ENCODE peak calls at places on chromosomes 3 and 15, in eight cellular contexts. One of them, this sample, is unnamed.

GRCh38 chr3:21059409-21059808 is 691.6 kb downstream of the ZNF385D start:
- DNase-seq in hippocampal formation: no peak
- DNase-seq in mesothelial cell of epicardium: no peak
- DNase-seq in AG04450: no peak
- DNase-seq in amygdala: no peak
- DNase-seq in HT-29: no peak
- DNase-seq in stimulated activated CD4-positive, alpha-beta T cell treated with anti-CD3 and anti-CD28 coated beads, TNF-alpha, amount 100 ng/mL, for 24 hours: no peak
- DNase-seq in left lung: no peak
- DNase-seq in this sample: no peak

GRCh38 chr3:64691051-64691450 is 3.3 kb upstream of the ADAMTS9 start:
- DNase-seq in AG04450: no peak
- DNase-seq in mesothelial cell of epicardium: no peak
- DNase-seq in stimulated activated CD4-positive, alpha-beta T cell treated with anti-CD3 and anti-CD28 coated beads, TNF-alpha, amount 100 ng/mL, for 24 hours: no peak
- DNase-seq in amygdala: no peak
- DNase-seq in hippocampal formation: no peak
- DNase-seq in HT-29: no peak
- DNase-seq in left lung: no peak
- DNase-seq in this sample: no peak

GRCh38 chr3:6807967-6808588 is 52.8 kb upstream of the GRM7 start:
- DNase-seq in stimulated activated CD4-positive, alpha-beta T cell treated with anti-CD3 and anti-CD28 coated beads, TNF-alpha, amount 100 ng/mL, for 24 hours: no peak
- DNase-seq in hippocampal formation: no peak
- DNase-seq in HT-29: no peak
- DNase-seq in AG04450: no peak
- DNase-seq in amygdala: no peak
- DNase-seq in left lung: no peak
- DNase-seq in mesothelial cell of epicardium: no peak
- DNase-seq in this sample: no peak

GRCh38 chr15:62390793-62391543 is 225.9 kb upstream of the C2CD4B start:
- DNase-seq in mesothelial cell of epicardium: peak
- DNase-seq in stimulated activated CD4-positive, alpha-beta T cell treated with anti-CD3 and anti-CD28 coated beads, TNF-alpha, amount 100 ng/mL, for 24 hours: no peak
- DNase-seq in hippocampal formation: peak
- DNase-seq in amygdala: peak
- DNase-seq in left lung: peak
- DNase-seq in HT-29: peak
- DNase-seq in AG04450: no peak
- DNase-seq in this sample: peak

GRCh38 chr3:52085883-52086282 is 29.5 kb upstream of the DUSP7 start:
- DNase-seq in stimulated activated CD4-positive, alpha-beta T cell treated with anti-CD3 and anti-CD28 coated beads, TNF-alpha, amount 100 ng/mL, for 24 hours: no peak
- DNase-seq in hippocampal formation: no peak
- DNase-seq in left lung: peak
- DNase-seq in AG04450: no peak
- DNase-seq in HT-29: no peak
- DNase-seq in amygdala: no peak
- DNase-seq in mesothelial cell of epicardium: no peak
- DNase-seq in this sample: no peak

GRCh38 chr3:50316657-50317242 is 5.8 kb downstream of the HYAL2 start:
- DNase-seq in HT-29: peak
- DNase-seq in stimulated activated CD4-positive, alpha-beta T cell treated with anti-CD3 and anti-CD28 coated beads, TNF-alpha, amount 100 ng/mL, for 24 hours: no peak
- DNase-seq in left lung: peak
- DNase-seq in mesothelial cell of epicardium: no peak
- DNase-seq in AG04450: no peak
- DNase-seq in amygdala: no peak
- DNase-seq in hippocampal formation: no peak
- DNase-seq in this sample: no peak

GRCh38 chr3:145911016-145911415 is 250.0 kb downstream of the PLOD2 start:
- DNase-seq in mesothelial cell of epicardium: no peak
- DNase-seq in HT-29: no peak
- DNase-seq in stimulated activated CD4-positive, alpha-beta T cell treated with anti-CD3 and anti-CD28 coated beads, TNF-alpha, amount 100 ng/mL, for 24 hours: no peak
- DNase-seq in amygdala: no peak
- DNase-seq in left lung: no peak
- DNase-seq in hippocampal formation: no peak
- DNase-seq in AG04450: no peak
- DNase-seq in this sample: no peak

GRCh38 chr3:9218514-9218846 is 31.0 kb downstream of the SRGAP3 start:
- DNase-seq in AG04450: no peak
- DNase-seq in stimulated activated CD4-positive, alpha-beta T cell treated with anti-CD3 and anti-CD28 coated beads, TNF-alpha, amount 100 ng/mL, for 24 hours: no peak
- DNase-seq in mesothelial cell of epicardium: no peak
- DNase-seq in left lung: no peak
- DNase-seq in hippocampal formation: no peak
- DNase-seq in amygdala: no peak
- DNase-seq in HT-29: no peak
- DNase-seq in this sample: no peak

GRCh38 chr15:25713736-25714537 is 149.2 kb downstream of the ATP10A start:
- DNase-seq in AG04450: no peak
- DNase-seq in hippocampal formation: no peak
- DNase-seq in HT-29: no peak
- DNase-seq in amygdala: no peak
- DNase-seq in mesothelial cell of epicardium: no peak
- DNase-seq in left lung: peak
- DNase-seq in stimulated activated CD4-positive, alpha-beta T cell treated with anti-CD3 and anti-CD28 coated beads, TNF-alpha, amount 100 ng/mL, for 24 hours: no peak
- DNase-seq in this sample: no peak

GRCh38 chr15:43867096-43867495 is 40.3 kb downstream of the WDR76 start:
- DNase-seq in amygdala: no peak
- DNase-seq in AG04450: no peak
- DNase-seq in left lung: no peak
- DNase-seq in mesothelial cell of epicardium: no peak
- DNase-seq in hippocampal formation: no peak
- DNase-seq in stimulated activated CD4-positive, alpha-beta T cell treated with anti-CD3 and anti-CD28 coated beads, TNF-alpha, amount 100 ng/mL, for 24 hours: no peak
- DNase-seq in HT-29: no peak
- DNase-seq in this sample: no peak

GRCh38 chr3:46558184-46559029 is 7.7 kb downstream of the LRRC2 start:
- DNase-seq in amygdala: peak
- DNase-seq in left lung: peak
- DNase-seq in AG04450: peak
- DNase-seq in hippocampal formation: peak
- DNase-seq in stimulated activated CD4-positive, alpha-beta T cell treated with anti-CD3 and anti-CD28 coated beads, TNF-alpha, amount 100 ng/mL, for 24 hours: peak
- DNase-seq in HT-29: peak
- DNase-seq in mesothelial cell of epicardium: peak
- DNase-seq in this sample: peak

GRCh38 chr3:20669184-20669583 is 483.2 kb upstream of the SGO1 start:
- DNase-seq in amygdala: peak
- DNase-seq in stimulated activated CD4-positive, alpha-beta T cell treated with anti-CD3 and anti-CD28 coated beads, TNF-alpha, amount 100 ng/mL, for 24 hours: no peak
- DNase-seq in left lung: no peak
- DNase-seq in AG04450: no peak
- DNase-seq in hippocampal formation: no peak
- DNase-seq in HT-29: no peak
- DNase-seq in mesothelial cell of epicardium: no peak
- DNase-seq in this sample: no peak

GRCh38 chr3:178129109-178129508 is 407.1 kb upstream of the KCNMB2 start:
- DNase-seq in HT-29: no peak
- DNase-seq in AG04450: no peak
- DNase-seq in amygdala: no peak
- DNase-seq in stimulated activated CD4-positive, alpha-beta T cell treated with anti-CD3 and anti-CD28 coated beads, TNF-alpha, amount 100 ng/mL, for 24 hours: no peak
- DNase-seq in hippocampal formation: no peak
- DNase-seq in mesothelial cell of epicardium: no peak
- DNase-seq in left lung: no peak
- DNase-seq in this sample: no peak

GRCh38 chr3:187227658-187228258 is 30.5 kb downstream of the RTP1 start:
- DNase-seq in AG04450: peak
- DNase-seq in left lung: no peak
- DNase-seq in mesothelial cell of epicardium: no peak
- DNase-seq in stimulated activated CD4-positive, alpha-beta T cell treated with anti-CD3 and anti-CD28 coated beads, TNF-alpha, amount 100 ng/mL, for 24 hours: no peak
- DNase-seq in hippocampal formation: no peak
- DNase-seq in HT-29: no peak
- DNase-seq in amygdala: no peak
- DNase-seq in this sample: peak

GRCh38 chr3:77945320-77945719 is 905.4 kb downstream of the ROBO2 start:
- DNase-seq in AG04450: no peak
- DNase-seq in hippocampal formation: no peak
- DNase-seq in stimulated activated CD4-positive, alpha-beta T cell treated with anti-CD3 and anti-CD28 coated beads, TNF-alpha, amount 100 ng/mL, for 24 hours: no peak
- DNase-seq in HT-29: no peak
- DNase-seq in left lung: no peak
- DNase-seq in amygdala: no peak
- DNase-seq in mesothelial cell of epicardium: no peak
- DNase-seq in this sample: no peak